ENCODE peak calls at places on chromosomes 2 and 18, in nine cellular contexts. Y is aorta; V is right lobe of liver; T is CD4-positive, alpha-beta memory T cell; H is fibroblast of lung; J is heart left ventricle; G is heart right ventricle; R is SK-N-SH; L is spleen. A is an unnamed sample. For H3K27me3, the result is how much of the 10 kb centered on the place peaks cover.

GRCh38 chr2:5985551-5986229 is 293.5 kb downstream of the SOX11 start:
- DNase-seq in V (no peak), L (no peak), R (no peak), H (no peak), G (no peak), Y (no peak), J (no peak), T (no peak), A (no peak)

GRCh38 chr2:35067420-35067819 is 1288.2 kb upstream of the CRIM1 start:
- DNase-seq in G (no peak), R (no peak), L (peak), Y (no peak), H (no peak), J (no peak), T (no peak), V (no peak), A (no peak)

GRCh38 chr18:55331301-55331700 is 256.7 kb downstream of the TCF4 start:
- DNase-seq in H (no peak), Y (no peak), T (no peak), V (no peak), R (no peak), L (no peak), J (no peak), G (no peak), A (no peak)

GRCh38 chr2:148867079-148867769 is 7.8 kb upstream of the KIF5C start:
- DNase-seq in H (no peak), R (no peak), Y (no peak), G (no peak), L (no peak), T (no peak), V (no peak), J (no peak), A (no peak)

GRCh38 chr2:221467610-221468009 is 104.5 kb downstream of the EPHA4 start:
- DNase-seq in Y (no peak), V (no peak), J (no peak), R (no peak), L (no peak), H (peak), G (no peak), T (no peak), A (no peak)

GRCh38 chr2:9630001-9630749 is 622 bp downstream of the YWHAQ start:
- DNase-seq in V (peak), Y (peak), L (peak), G (peak), T (peak), J (peak), R (peak), H (peak), A (no peak)

GRCh38 chr2:146481629-146482028 is 1363.2 kb upstream of the ACVR2A start:
- DNase-seq in T (no peak), J (no peak), G (no peak), H (peak), Y (no peak), L (no peak), V (no peak), R (no peak), A (no peak)

GRCh38 chr18:75860166-75860565 is 432.7 kb upstream of the SMIM21 start:
- DNase-seq in T (no peak), G (no peak), H (no peak), J (no peak), R (no peak), L (no peak), Y (no peak), V (no peak), A (no peak)

GRCh38 chr18:57446322-57446721 is 11.1 kb downstream of the ONECUT2 start:
- DNase-seq in H (no peak), R (no peak), L (no peak), V (no peak), G (no peak), T (no peak), Y (no peak), J (no peak), A (no peak)

GRCh38 chr2:37819228-37819627 is 105.9 kb upstream of the RMDN2 start:
- DNase-seq in L (no peak), G (no peak), J (no peak), T (no peak), H (peak), R (peak), V (no peak), Y (no peak), A (no peak)

GRCh38 chr18:13565228-13565627 is 161.1 kb downstream of the FAM210A start:
- DNase-seq in L (no peak), V (peak), Y (no peak), T (no peak), R (no peak), J (peak), G (peak), H (no peak), A (no peak)

GRCh38 chr2:53486185-53486584 is 281.4 kb upstream of the CHAC2 start:
- DNase-seq in J (no peak), T (no peak), G (no peak), V (no peak), H (no peak), Y (no peak), L (no peak), R (peak), A (no peak)

GRCh38 chr2:197954328-197954727 is 149.9 kb downstream of the PLCL1 start:
- DNase-seq in J (no peak), Y (no peak), R (no peak), G (no peak), V (no peak), T (peak), L (no peak), H (no peak), A (no peak)

GRCh38 chr2:193409951-193410350 is 1215.2 kb upstream of the TMEFF2 start:
- DNase-seq in Y (no peak), L (no peak), H (no peak), J (no peak), V (no peak), R (no peak), T (no peak), G (no peak), A (no peak)

GRCh38 chr2:196159223-196159892 is 12.0 kb downstream of the STK17B start:
- DNase-seq in T (peak), R (no peak), G (no peak), H (no peak), Y (no peak), V (no peak), L (no peak), J (no peak), A (no peak)

GRCh38 chr18:24995056-24995455 is 356.9 kb downstream of the ZNF521 start:
- DNase-seq in G (no peak), R (no peak), V (no peak), J (no peak), L (no peak), Y (no peak), T (no peak), H (peak), A (no peak)

GRCh38 chr2:223076573-223076972 is 24.6 kb downstream of the KCNE4 start:
- DNase-seq in L (no peak), R (no peak), J (no peak), G (no peak), V (no peak), T (no peak), Y (no peak), H (peak), A (no peak)

GRCh38 chr18:22538463-22538862 is 120.7 kb upstream of the CTAGE1 start:
- DNase-seq in L (no peak), Y (peak), G (no peak), H (peak), R (no peak), V (no peak), J (peak), T (no peak), A (no peak)

GRCh38 chr2:96772903-96773675 is 12.4 kb downstream of the CNNM4 start:
- DNase-seq in V (no peak), J (no peak), H (no peak), Y (no peak), T (no peak), L (no peak), R (no peak), G (peak), A (no peak)

GRCh38 chr2:38113999-38114708 is 38.2 kb upstream of the CYP1B1 start:
- DNase-seq in Y (no peak), H (peak), G (no peak), L (no peak), R (no peak), J (no peak), T (no peak), V (no peak), A (no peak)

GRCh38 chr2:96773922-96774321 is 13.2 kb downstream of the CNNM4 start:
- DNase-seq in H (no peak), V (no peak), Y (no peak), T (peak), L (peak), J (no peak), R (no peak), G (no peak), A (no peak)

GRCh38 chr2:232994446-232994845 is 18.6 kb downstream of the NGEF start:
- DNase-seq in R (no peak), V (no peak), Y (no peak), T (no peak), J (no peak), L (peak), G (no peak), H (no peak), A (no peak)

GRCh38 chr2:71932780-71933466 is 214.7 kb downstream of the CYP26B1 start:
- DNase-seq in H (no peak), T (no peak), L (peak), G (no peak), J (no peak), R (peak), Y (no peak), V (no peak), A (no peak)

GRCh38 chr2:143026411-143027054 is 102.7 kb upstream of the ARHGAP15 start:
- DNase-seq in J (peak), Y (peak), H (no peak), R (no peak), T (no peak), G (peak), V (no peak), L (no peak), A (no peak)

GRCh38 chr2:165357758-165358157 is 111.7 kb upstream of the CSRNP3 start:
- DNase-seq in G (no peak), T (no peak), J (no peak), L (no peak), H (peak), Y (no peak), R (no peak), V (no peak), A (no peak)

GRCh38 chr18:7945882-7946281 is 378.8 kb downstream of the PTPRM start:
- DNase-seq in T (no peak), H (peak), R (no peak), V (no peak), Y (no peak), J (no peak), G (no peak), L (no peak), A (no peak)

GRCh38 chr2:96527990-96528679 is 8.4 kb upstream of the ARID5A start:
- DNase-seq in J (peak), V (peak), G (peak), Y (peak), H (peak), R (no peak), T (peak), L (peak), A (no peak)

GRCh38 chr2:36380624-36381481 is 25.3 kb downstream of the CRIM1 start:
- DNase-seq in Y (peak), V (peak), L (peak), H (no peak), R (peak), G (no peak), T (no peak), J (peak), A (no peak)

GRCh38 chr2:229090231-229090630 is 180.9 kb downstream of the PID1 start:
- DNase-seq in L (no peak), Y (peak), J (no peak), G (no peak), V (peak), H (peak), T (no peak), R (no peak), A (no peak)

GRCh38 chr2:134869941-134870736 is 31.7 kb downstream of the ACMSD start:
- DNase-seq in R (no peak), L (no peak), Y (no peak), J (no peak), G (peak), T (no peak), H (peak), V (peak), A (no peak)

GRCh38 chr2:84880645-84881521 is at the start of gene TRABD2A:
- DNase-seq in H (no peak), G (no peak), J (peak), R (peak), L (peak), Y (peak), V (peak), T (peak), A (no peak)

GRCh38 chr18:27769152-27769551 is 407.8 kb downstream of the CDH2 start:
- DNase-seq in J (no peak), V (no peak), Y (no peak), H (peak), G (no peak), R (no peak), L (no peak), T (no peak), A (no peak)

GRCh38 chr18:59380706-59381105 is 21.6 kb upstream of the LMAN1 start:
- DNase-seq in V (no peak), J (no peak), Y (no peak), L (no peak), H (no peak), G (no peak), R (no peak), T (no peak), A (no peak)

GRCh38 chr2:86790828-86791561 is at the start of gene CD8A:
- DNase-seq in T (peak), H (no peak), J (no peak), R (peak), V (no peak), Y (no peak), L (peak), G (no peak), A (no peak)

GRCh38 chr18:59861963-59862819 is 37.6 kb upstream of the PMAIP1 start:
- DNase-seq in G (no peak), L (no peak), Y (no peak), T (no peak), V (no peak), J (no peak), R (no peak), H (no peak), A (no peak)

GRCh38 chr2:53877556-53877955 is 17.8 kb upstream of the GPR75 start:
- DNase-seq in L (no peak), R (no peak), V (no peak), Y (no peak), T (no peak), J (no peak), H (peak), G (no peak), A (no peak)

GRCh38 chr18:20971886-20972267 is 139.7 kb downstream of the ROCK1 start:
- DNase-seq in Y (no peak), H (peak), T (peak), V (no peak), J (no peak), R (peak), L (no peak), G (no peak), A (no peak)

DNA sequence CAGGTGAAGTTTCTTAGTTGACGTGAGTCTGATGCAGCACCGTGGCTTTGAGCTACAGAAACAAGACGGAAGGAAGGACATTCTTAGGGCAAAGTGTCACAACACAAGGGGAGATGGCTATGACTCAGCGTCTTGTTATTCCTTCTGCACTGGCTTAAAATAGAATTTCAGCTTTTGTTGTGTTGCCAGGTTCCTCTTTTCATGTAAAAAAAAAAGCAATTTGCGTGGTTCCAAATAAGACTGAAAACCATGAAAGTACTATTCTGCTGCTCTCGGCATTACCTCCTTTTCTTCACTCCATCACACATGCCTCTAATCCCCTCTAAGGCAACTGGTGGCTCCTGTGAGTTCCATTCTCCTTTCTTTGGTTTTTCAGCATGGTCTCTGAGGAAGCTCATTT is 150.1 kb downstream of the ANTXR1 start:
- DNase-seq in R (no peak), L (no peak), V (no peak), J (no peak), T (no peak), H (peak), G (no peak), Y (peak), A (no peak)
- H3K27me3 ChIP-seq in R (under half), L (under half), V (under half), J (under half), T (under half), H (under half), G (under half), Y (under half), A (under half)

GRCh38 chr2:172442072-172442895 is 14.9 kb downstream of the ITGA6 start:
- DNase-seq in J (no peak), Y (no peak), V (no peak), H (peak), L (no peak), G (no peak), T (no peak), R (no peak), A (no peak)

GRCh38 chr2:172438741-172439508 is 11.5 kb downstream of the ITGA6 start:
- DNase-seq in J (no peak), L (no peak), Y (no peak), R (no peak), V (no peak), G (peak), H (peak), T (no peak), A (no peak)

GRCh38 chr2:172439911-172440310 is 12.5 kb downstream of the ITGA6 start:
- DNase-seq in T (no peak), R (no peak), J (no peak), Y (no peak), H (no peak), V (no peak), G (no peak), L (no peak), A (no peak)

GRCh38 chr2:172439509-172439860 is 12.1 kb downstream of the ITGA6 start:
- DNase-seq in H (no peak), Y (no peak), L (no peak), R (no peak), T (no peak), G (no peak), J (no peak), V (no peak), A (no peak)

DNA sequence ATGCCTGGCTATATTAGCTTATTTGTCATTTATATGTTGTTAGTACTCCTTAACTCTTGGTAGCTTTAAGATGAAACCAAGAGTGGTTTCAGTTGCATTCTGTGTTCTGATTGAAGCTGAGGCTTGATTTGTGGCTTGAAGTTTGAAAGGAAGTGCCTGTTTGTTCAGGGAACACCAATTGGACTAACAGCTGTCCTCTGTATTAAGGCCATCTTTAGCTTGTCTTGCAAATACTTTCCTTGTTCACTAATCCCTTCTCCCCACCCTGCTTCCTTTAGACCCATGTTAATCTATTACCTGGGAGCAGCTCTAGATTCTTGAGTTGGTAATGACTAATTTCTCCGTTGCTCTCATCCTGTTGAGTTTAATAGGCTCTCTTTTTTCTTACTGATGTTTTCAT is 13.4 kb downstream of the ITGA6 start:
- DNase-seq in R (no peak), T (peak), L (no peak), J (no peak), H (peak), G (no peak), V (no peak), Y (no peak), A (no peak)
- H3K27ac ChIP-seq in R (no peak), T (peak), L (no peak), J (no peak), H (no peak), G (no peak), V (no peak), Y (no peak), A (no peak)

GRCh38 chr2:176175729-176176074 is 12.8 kb upstream of the HOXD1 start:
- DNase-seq in T (no peak), H (peak), R (no peak), J (no peak), G (no peak), L (no peak), V (no peak), Y (no peak), A (no peak)

GRCh38 chr2:176174382-176174834 is 14.1 kb upstream of the HOXD1 start:
- DNase-seq in H (peak), V (no peak), Y (no peak), L (no peak), T (no peak), R (no peak), G (no peak), J (no peak), A (no peak)

GRCh38 chr2:176176233-176176632 is 12.2 kb upstream of the HOXD1 start:
- DNase-seq in Y (no peak), G (no peak), J (no peak), R (no peak), V (no peak), H (peak), T (no peak), L (no peak), A (no peak)

GRCh38 chr2:176173679-176174381 is 14.6 kb upstream of the HOXD1 start:
- DNase-seq in H (peak), R (no peak), V (no peak), T (no peak), L (no peak), J (no peak), Y (no peak), G (no peak), A (no peak)

GRCh38 chr2:176174850-176175728 is 13.4 kb upstream of the HOXD1 start:
- DNase-seq in J (no peak), V (no peak), R (no peak), L (no peak), Y (no peak), T (no peak), H (peak), G (no peak), A (no peak)
- H3K27me3 ChIP-seq in J (half or more), V (half or more), R (under half), L (half or more), Y (under half), T (half or more), H (half or more), G (half or more), A (half or more)

DNA sequence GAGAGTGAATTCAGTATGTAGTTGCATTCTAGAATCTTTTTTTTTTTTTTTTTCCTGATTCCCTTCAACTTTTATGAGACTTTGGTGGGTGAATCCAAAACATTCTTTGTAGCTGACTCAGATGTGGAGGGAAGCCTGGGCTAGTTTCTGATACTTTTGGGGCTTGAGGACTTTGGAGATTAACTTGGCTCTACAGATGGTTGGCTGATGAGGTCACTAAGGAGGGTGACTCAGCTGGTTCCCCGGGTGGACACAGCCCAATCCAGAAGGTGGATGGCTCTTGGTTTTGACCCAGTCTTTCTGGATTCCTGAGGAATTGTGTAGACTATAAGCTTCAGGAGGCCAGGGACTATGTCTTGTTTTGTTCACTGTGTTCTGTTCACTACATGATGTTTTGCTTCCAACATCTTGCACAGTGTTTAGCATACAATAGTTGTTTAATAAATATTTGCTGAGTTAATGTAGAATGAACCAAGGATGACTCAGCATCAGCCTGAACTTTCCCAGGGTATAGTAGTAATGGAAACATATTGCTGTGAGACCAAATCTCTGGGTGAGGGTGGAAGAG is 30.5 kb downstream of the LAMA3 start:
- DNase-seq in T (no peak), G (no peak), J (no peak), V (no peak), H (peak), Y (peak), L (no peak), R (no peak), A (no peak)
- H3K27ac ChIP-seq in T (no peak), G (no peak), J (no peak), V (no peak), H (peak), Y (no peak), L (no peak), R (peak), A (no peak)

GRCh38 chr2:15939556-15939853 is 845 bp upstream of the MYCN start:
- DNase-seq in L (peak), R (peak), H (peak), T (no peak), G (peak), J (peak), Y (peak), V (peak), A (no peak)

GRCh38 chr2:15939854-15940660 is at the start of gene MYCN:
- DNase-seq in Y (no peak), J (peak), R (peak), G (peak), H (no peak), L (no peak), V (peak), T (peak), A (no peak)

GRCh38 chr2:15941970-15942710 is 1.8 kb downstream of the MYCN start:
- DNase-seq in V (peak), G (peak), L (no peak), J (peak), T (no peak), R (peak), Y (no peak), H (no peak), A (no peak)

GRCh38 chr2:15941483-15941853 is 1.1 kb downstream of the MYCN start:
- DNase-seq in T (no peak), G (no peak), R (peak), Y (no peak), L (no peak), V (no peak), J (no peak), H (no peak), A (peak)

GRCh38 chr2:15940661-15941482 is 522 bp downstream of the MYCN start:
- DNase-seq in R (peak), T (no peak), V (peak), L (no peak), H (no peak), Y (no peak), J (no peak), G (no peak), A (no peak)
- H3K27me3 ChIP-seq in R (under half), T (under half), V (under half), L (half or more), H (under half), Y (under half), J (under half), G (under half), A (under half)

A was measured in iPS DF 6.9.